ENCODE peak calls at places on chromosome 6, in six cellular contexts. Z is MM.1S, U is AG10803, X is Kasumi-1, M is heart left ventricle, L is cerebellar nuclear complex. W is an unnamed sample.

GRCh38 chr6:31489046-31489445 is 8.9 kb upstream of the MICB start:
- DNase-seq in Z (no peak), U (no peak), X (no peak), M (no peak), L (no peak), W (no peak)

GRCh38 chr6:128333581-128334223 is 186.7 kb downstream of the PTPRK start:
- DNase-seq in Z (no peak), U (no peak), X (no peak), M (no peak), L (no peak), W (no peak)

GRCh38 chr6:74605942-74606341 is 599.9 kb downstream of the COL12A1 start:
- DNase-seq in Z (no peak), U (no peak), X (no peak), M (no peak), L (no peak), W (no peak)

GRCh38 chr6:159966339-159966738 is 2.5 kb upstream of the IGF2R start:
- DNase-seq in Z (no peak), U (no peak), X (no peak), M (no peak), L (no peak), W (no peak)

GRCh38 chr6:16518265-16518664 is 243.0 kb downstream of the ATXN1 start:
- DNase-seq in Z (peak), U (no peak), X (no peak), M (no peak), L (no peak), W (no peak)

GRCh38 chr6:33696538-33697518 is 14.7 kb downstream of the UQCC2 start:
- DNase-seq in Z (no peak), U (peak), X (peak), M (peak), L (no peak), W (peak)

GRCh38 chr6:139422105-139423036 is 47.9 kb upstream of the CITED2 start:
- DNase-seq in Z (no peak), U (no peak), X (peak), M (no peak), L (no peak), W (no peak)

GRCh38 chr6:158911746-158912158 is 88.2 kb downstream of the RSPH3 start:
- DNase-seq in Z (no peak), U (no peak), X (no peak), M (no peak), L (no peak), W (peak)

GRCh38 chr6:45513331-45513730 is 135.6 kb upstream of the SUPT3H start:
- DNase-seq in Z (no peak), U (no peak), X (no peak), M (no peak), L (no peak), W (no peak)

GRCh38 chr6:169283924-169284323 is 30.3 kb upstream of the THBS2 start:
- DNase-seq in Z (no peak), U (no peak), X (no peak), M (no peak), L (no peak), W (no peak)

GRCh38 chr6:66985816-66986215 is 1278.8 kb upstream of the EYS start:
- DNase-seq in Z (peak), U (no peak), X (no peak), M (no peak), L (no peak), W (no peak)

GRCh38 chr6:11711644-11711993 is 67.0 kb downstream of the ADTRP start:
- DNase-seq in Z (no peak), U (peak), X (no peak), M (no peak), L (no peak), W (no peak)

GRCh38 chr6:6725834-6726194 is 137.3 kb downstream of the LY86 start:
- DNase-seq in Z (no peak), U (no peak), X (peak), M (no peak), L (no peak), W (no peak)

GRCh38 chr6:161434921-161435411 is 161.1 kb upstream of the AGPAT4 start:
- DNase-seq in Z (no peak), U (peak), X (no peak), M (no peak), L (peak), W (no peak)

GRCh38 chr6:28841290-28841689 is 82.5 kb downstream of the TRIM27 start:
- DNase-seq in Z (no peak), U (no peak), X (no peak), M (no peak), L (no peak), W (peak)

GRCh38 chr6:15948930-15949900 is 179.7 kb upstream of the MYLIP start:
- DNase-seq in Z (no peak), U (no peak), X (no peak), M (no peak), L (no peak), W (no peak)

GRCh38 chr6:3741477-3741871 is 10.0 kb downstream of the PXDC1 start:
- DNase-seq in Z (no peak), U (no peak), X (no peak), M (no peak), L (no peak), W (no peak)

GRCh38 chr6:12693122-12693521 is 23.4 kb upstream of the PHACTR1 start:
- DNase-seq in Z (no peak), U (no peak), X (no peak), M (no peak), L (no peak), W (no peak)

GRCh38 chr6:66849843-66850242 is 1142.8 kb upstream of the EYS start:
- DNase-seq in Z (no peak), U (no peak), X (no peak), M (no peak), L (no peak), W (no peak)

GRCh38 chr6:119147101-119148053 is 68.9 kb upstream of the FAM184A start:
- DNase-seq in Z (peak), U (peak), X (peak), M (peak), L (no peak), W (peak)

GRCh38 chr6:149266659-149267058 is 50.9 kb upstream of the TAB2 start:
- DNase-seq in Z (peak), U (no peak), X (no peak), M (no peak), L (no peak), W (peak)

GRCh38 chr6:166257911-166258318 is 50.3 kb downstream of the PRR18 start:
- DNase-seq in Z (no peak), U (no peak), X (no peak), M (no peak), L (no peak), W (no peak)

GRCh38 chr6:104601008-104601745 is 258.5 kb downstream of the HACE1 start:
- DNase-seq in Z (no peak), U (peak), X (no peak), M (no peak), L (no peak), W (no peak)

GRCh38 chr6:14612016-14612415 is 494.4 kb downstream of the CD83 start:
- DNase-seq in Z (no peak), U (peak), X (no peak), M (no peak), L (no peak), W (no peak)

GRCh38 chr6:37323568-37323967 is 30.2 kb upstream of the RNF8 start:
- DNase-seq in Z (no peak), U (peak), X (no peak), M (no peak), L (no peak), W (no peak)

GRCh38 chr6:111602481-111603404 is 2.9 kb downstream of the TRAF3IP2 start:
- DNase-seq in Z (no peak), U (peak), X (no peak), M (peak), L (no peak), W (no peak)

GRCh38 chr6:67914419-67914818 is 720.7 kb upstream of the ADGRB3 start:
- DNase-seq in Z (no peak), U (peak), X (no peak), M (no peak), L (no peak), W (no peak)

GRCh38 chr6:87653074-87653962 is 48.7 kb downstream of the AKIRIN2 start:
- DNase-seq in Z (no peak), U (peak), X (no peak), M (no peak), L (no peak), W (no peak)